ENCODE peak calls at places on chromosomes 6 and 20, in four cellular contexts. L, M, D and I are unnamed samples.

GRCh38 chr6:169905041-169905807 is 153.8 kb downstream of the ERMARD start:
- DNase-seq in L (peak; percentile 6), M (no peak), D (no peak), I (no peak)

GRCh38 chr6:30763618-30764489 is 19.5 kb upstream of the IER3 start:
- DNase-seq in L (peak; percentile 79), M (peak; percentile 70), D (no peak), I (no peak)

GRCh38 chr20:9994676-9995075 is 40.1 kb upstream of the ANKEF1 start:
- DNase-seq in L (no peak), M (no peak), D (no peak), I (no peak)

GRCh38 chr20:61118429-61119224 is 133.4 kb upstream of the CDH4 start:
- DNase-seq in L (no peak), M (no peak), D (no peak), I (peak; percentile 41)

GRCh38 chr6:92114797-92115196 is 1304.6 kb downstream of the EPHA7 start:
- DNase-seq in L (no peak), M (no peak), D (no peak), I (no peak)

GRCh38 chr6:135179920-135180457 is 1.1 kb upstream of the MYB start:
- DNase-seq in L (no peak), M (no peak), D (no peak), I (no peak)

GRCh38 chr6:170051229-170052172 is 239.4 kb downstream of the DLL1 start:
- DNase-seq in L (no peak), M (no peak), D (no peak), I (no peak)

GRCh38 chr6:3455121-3455489 is 1.7 kb downstream of the SLC22A23 start:
- DNase-seq in L (no peak), M (no peak), D (no peak), I (no peak)

GRCh38 chr6:18186033-18186432 is 30.8 kb downstream of the KDM1B start:
- DNase-seq in L (no peak), M (no peak), D (no peak), I (no peak)

GRCh38 chr6:140062042-140063041 is 687.9 kb upstream of the CITED2 start:
- DNase-seq in L (no peak), M (peak; percentile 30), D (peak; percentile 85), I (peak; percentile 98)

GRCh38 chr20:14778096-14778495 is 440.7 kb upstream of the FLRT3 start:
- DNase-seq in L (no peak), M (no peak), D (no peak), I (no peak)

GRCh38 chr6:165487950-165488349 is 175.1 kb downstream of the PDE10A start:
- DNase-seq in L (no peak), M (no peak), D (no peak), I (no peak)

GRCh38 chr20:10659651-10660601 is 13.9 kb downstream of the JAG1 start:
- DNase-seq in L (no peak), M (no peak), D (no peak), I (no peak)

GRCh38 chr6:147201885-147202515 is 2.2 kb upstream of the STXBP5 start:
- DNase-seq in L (peak; percentile 8), M (no peak), D (no peak), I (no peak)

GRCh38 chr6:163354085-163354484 is 60.4 kb upstream of the QKI start:
- DNase-seq in L (no peak), M (no peak), D (no peak), I (no peak)

GRCh38 chr6:36698196-36698595 is 570 bp downstream of the RAB44 start:
- DNase-seq in L (no peak), M (no peak), D (no peak), I (no peak)

GRCh38 chr6:90458353-90459224 is 128.3 kb downstream of the MAP3K7 start:
- DNase-seq in L (no peak), M (no peak), D (no peak), I (no peak)

GRCh38 chr6:168615837-168616236 is 174.9 kb downstream of the SMOC2 start:
- DNase-seq in L (no peak), M (no peak), D (no peak), I (no peak)

GRCh38 chr20:39611901-39612300 is 649.8 kb downstream of the DHX35 start:
- DNase-seq in L (no peak), M (no peak), D (no peak), I (no peak)

GRCh38 chr6:52263709-52264320 is 19.5 kb upstream of the IL17F start:
- DNase-seq in L (peak; percentile 70), M (peak; percentile 41), D (peak; percentile 54), I (peak; percentile 35)

GRCh38 chr6:26195924-26196845 is 109.0 kb downstream of the HFE start:
- DNase-seq in L (no peak), M (no peak), D (no peak), I (no peak)

GRCh38 chr6:2765896-2766766 is 938 bp downstream of the WRNIP1 start:
- DNase-seq in L (peak; percentile 50), M (no peak), D (no peak), I (no peak)

GRCh38 chr6:11938285-11938890 is 73.7 kb upstream of the HIVEP1 start:
- DNase-seq in L (no peak), M (no peak), D (no peak), I (no peak)